ENCODE peak calls at places on chromosomes 2 and 18, in six cellular contexts. F, C, L, M, A and H are unnamed samples.

GRCh38 chr2:67970542-67970941 is 92.3 kb downstream of the C1D start:
- DNase-seq in M (no peak), F (no peak), L (no peak), A (no peak), C (no peak), H (no peak)

GRCh38 chr2:11539317-11540147 is 5.7 kb downstream of the GREB1 start:
- DNase-seq in L (no peak), M (peak; percentile 100), A (no peak), C (no peak), F (no peak), H (no peak)

GRCh38 chr18:49094979-49095632 is 144.3 kb upstream of the SMAD7 start:
- DNase-seq in A (no peak), M (no peak), L (no peak), C (peak; percentile 60), F (no peak), H (no peak)

GRCh38 chr2:128314348-128315121 is 4.1 kb downstream of the HS6ST1 start:
- DNase-seq in C (no peak), M (no peak), F (peak; percentile 1), A (no peak), L (peak; percentile 58), H (no peak)

GRCh38 chr2:44170337-44170736 is 1.7 kb downstream of the PPM1B start:
- DNase-seq in F (no peak), A (no peak), M (peak; percentile 33), L (no peak), C (no peak), H (no peak)

GRCh38 chr2:161102770-161103450 is 57.3 kb upstream of the TANK start:
- DNase-seq in A (no peak), L (no peak), C (peak; percentile 43), M (no peak), F (no peak), H (no peak)

GRCh38 chr2:173373286-173373685 is 18.6 kb downstream of the CDCA7 start:
- DNase-seq in F (no peak), A (no peak), L (no peak), C (no peak), M (no peak), H (no peak)

GRCh38 chr2:55961318-55961911 is 37.8 kb upstream of the EFEMP1 start:
- DNase-seq in M (peak; percentile 83), A (no peak), L (no peak), F (no peak), C (peak; percentile 49), H (no peak)

GRCh38 chr2:121018136-121019057 is 266.6 kb downstream of the TFCP2L1 start:
- DNase-seq in M (no peak), C (no peak), F (no peak), A (no peak), L (peak; percentile 89), H (no peak)